ENCODE peak calls at places on chromosomes 1 and 21, in seven cellular contexts. D is endodermal cell, E is gastrocnemius medialis, K is IMR-90, Q is K562, U is mucosa of descending colon, A is HCT116. S is an unnamed sample.

GRCh38 chr21:43318368-43318767 is 108.6 kb downstream of the SIK1 start:
- DNase-seq in D (no peak), E (no peak), K (no peak), Q (no peak), U (no peak), A (no peak), S (no peak)

GRCh38 chr1:234919061-234919755 is 209.4 kb downstream of the TOMM20 start:
- DNase-seq in D (no peak), E (peak; percentile 53), K (no peak), Q (no peak), U (peak; percentile 54), A (no peak), S (peak; percentile 84)

GRCh38 chr1:22810378-22810777 is 99.7 kb downstream of the EPHB2 start:
- DNase-seq in D (no peak), E (no peak), K (no peak), Q (no peak), U (no peak), A (no peak), S (peak; percentile 7)

GRCh38 chr1:6424619-6425593 is at the start of gene ESPN:
- DNase-seq in D (peak; percentile 66), E (no peak), K (no peak), Q (peak; percentile 91), U (peak; percentile 59), A (no peak), S (no peak)

GRCh38 chr21:18545908-18546307 is 142.3 kb upstream of the TMPRSS15 start:
- DNase-seq in D (no peak), E (no peak), K (no peak), Q (no peak), U (no peak), A (no peak), S (no peak)

GRCh38 chr21:42062543-42063022 is 8.5 kb upstream of the UMODL1 start:
- DNase-seq in D (no peak), E (peak; percentile 15), K (no peak), Q (no peak), U (peak; percentile 72), A (no peak), S (peak; percentile 67)

GRCh38 chr1:8376358-8376840 is 58.5 kb downstream of the SLC45A1 start:
- DNase-seq in D (peak; percentile 38), E (no peak), K (no peak), Q (no peak), U (no peak), A (no peak), S (no peak)

GRCh38 chr1:32742132-32742947 is 39.8 kb upstream of the SYNC start:
- DNase-seq in D (peak; percentile 84), E (no peak), K (no peak), Q (peak; percentile 51), U (peak; percentile 70), A (no peak), S (no peak)

GRCh38 chr1:226751687-226752086 is 12.6 kb upstream of the ITPKB start:
- DNase-seq in D (no peak), E (no peak), K (no peak), Q (no peak), U (no peak), A (no peak), S (no peak)

DNA sequence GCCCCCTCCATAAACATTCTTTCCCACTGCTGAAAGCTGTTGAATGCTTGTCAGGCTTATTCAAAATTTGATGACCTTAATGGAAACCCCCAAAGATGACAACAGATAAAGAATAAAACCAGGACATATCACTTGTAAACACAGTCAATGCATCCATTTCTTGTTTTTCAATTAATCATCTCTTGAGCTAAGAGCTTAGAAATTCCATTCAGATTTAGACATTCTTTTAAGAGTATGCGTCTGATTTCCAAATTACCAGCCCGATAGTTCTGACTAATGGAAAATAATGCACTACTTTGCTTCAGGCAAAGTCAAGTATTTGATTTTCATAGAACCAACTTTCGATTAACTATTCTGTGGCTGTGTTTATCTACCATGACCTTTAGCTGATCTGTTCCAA is 100.6 kb upstream of the RUNX1 start:
- DNase-seq in D (no peak), E (no peak), K (peak; percentile 39), Q (no peak), U (no peak), A (no peak), S (no peak)
- H3K4me1 ChIP-seq in D (no peaks in the 10 kb centered on the region), E (no peaks in the 10 kb centered on the region), K (peaks cover 6% of the 10 kb centered on the region), Q (peaks cover 4% of the 10 kb centered on the region), U (no peaks in the 10 kb centered on the region), A (peaks cover 11% of the 10 kb centered on the region), S (no peaks in the 10 kb centered on the region)

GRCh38 chr1:185562623-185563359 is 171.4 kb upstream of the HMCN1 start:
- DNase-seq in D (no peak), E (no peak), K (no peak), Q (no peak), U (no peak), A (no peak), S (no peak)
- H3K4me1 ChIP-seq in D (no peaks in the 10 kb centered on the region), E (no peaks in the 10 kb centered on the region), K (peaks cover 8% of the 10 kb centered on the region), Q (no peaks in the 10 kb centered on the region), U (peaks cover 25% of the 10 kb centered on the region), A (no peaks in the 10 kb centered on the region), S (no peaks in the 10 kb centered on the region)

GRCh38 chr1:16177306-16177705 is 21.4 kb upstream of the EPHA2 start:
- DNase-seq in D (no peak), E (no peak), K (no peak), Q (no peak), U (no peak), A (no peak), S (no peak)

GRCh38 chr1:16175610-16176553 is 20.0 kb upstream of the EPHA2 start:
- DNase-seq in D (peak; percentile 59), E (peak; percentile 60), K (peak; percentile 91), Q (peak; percentile 68), U (peak; percentile 83), A (no peak), S (peak; percentile 91)

GRCh38 chr1:16181887-16182719 is 26.2 kb upstream of the EPHA2 start:
- DNase-seq in D (peak; percentile 96), E (peak; percentile 75), K (peak; percentile 89), Q (no peak), U (peak; percentile 74), A (peak; percentile 77), S (peak; percentile 84)

GRCh38 chr1:16180291-16180824 is 24.5 kb upstream of the EPHA2 start:
- DNase-seq in D (no peak), E (no peak), K (peak; percentile 67), Q (no peak), U (no peak), A (no peak), S (no peak)

GRCh38 chr1:16178596-16179497 is 23.0 kb upstream of the EPHA2 start:
- DNase-seq in D (no peak), E (no peak), K (no peak), Q (no peak), U (no peak), A (no peak), S (no peak)
- H3K4me1 ChIP-seq in D (peaks cover 9% of the 10 kb centered on the region), E (peaks cover 31% of the 10 kb centered on the region), K (peaks cover 48% of the 10 kb centered on the region), Q (peaks cover 12% of the 10 kb centered on the region), U (peaks cover 50% of the 10 kb centered on the region), A (peaks cover 88% of the 10 kb centered on the region), S (peaks cover 14% of the 10 kb centered on the region)

DNA sequence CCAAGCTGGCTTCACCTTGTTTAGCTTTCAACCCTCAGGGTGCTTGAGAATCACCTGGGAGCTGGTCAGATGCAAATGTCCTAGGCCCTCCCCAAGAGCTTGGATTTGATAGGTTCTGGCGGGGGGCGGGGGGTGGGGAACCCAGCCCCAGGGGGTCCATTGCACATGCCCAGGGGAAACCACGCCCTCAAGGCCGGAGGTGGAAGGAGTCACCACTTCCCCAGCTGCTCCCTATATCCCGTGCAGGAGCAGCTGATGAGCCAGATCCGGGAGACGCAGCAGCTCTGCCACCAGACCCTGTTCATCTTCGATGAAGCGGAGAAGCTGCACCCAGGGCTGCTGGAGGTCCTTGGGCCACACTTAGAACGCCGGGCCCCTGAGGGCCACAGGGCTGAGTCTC is 5.8 kb downstream of the TOR3A start:
- DNase-seq in D (peak; percentile 95), E (no peak), K (no peak), Q (peak; percentile 42), U (no peak), A (no peak), S (no peak)
- H3K4me1 ChIP-seq in D (peaks cover 5% of the 10 kb centered on the region), E (peaks cover 38% of the 10 kb centered on the region), K (peaks cover 10% of the 10 kb centered on the region), Q (peaks cover 8% of the 10 kb centered on the region), U (peaks cover 12% of the 10 kb centered on the region), A (no peaks in the 10 kb centered on the region), S (peaks cover 39% of the 10 kb centered on the region)

DNA sequence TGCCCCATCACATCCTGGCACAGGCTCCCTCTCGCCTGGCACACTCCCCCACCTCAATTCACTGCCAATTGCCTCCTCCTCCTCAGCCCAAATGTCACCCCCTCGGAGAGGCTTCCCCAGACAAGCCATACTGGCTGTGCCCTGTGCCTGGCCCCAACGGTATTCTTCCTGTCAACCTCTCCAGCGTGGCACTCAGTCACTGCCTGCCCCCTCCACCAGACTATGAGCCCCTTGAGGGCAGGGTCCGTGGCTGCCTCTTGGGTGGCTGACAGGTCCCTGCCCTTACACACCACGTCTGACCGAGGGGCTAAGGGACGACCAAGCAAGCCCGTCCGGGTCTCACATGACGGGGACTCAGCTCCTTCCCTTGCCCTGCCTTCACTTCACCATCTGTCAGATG is 74.9 kb downstream of the MRPL37 start:
- DNase-seq in D (no peak), E (no peak), K (no peak), Q (no peak), U (no peak), A (no peak), S (no peak)
- H3K4me1 ChIP-seq in D (peaks cover 41% of the 10 kb centered on the region), E (peaks cover 80% of the 10 kb centered on the region), K (peaks cover 66% of the 10 kb centered on the region), Q (peaks cover 43% of the 10 kb centered on the region), U (peaks cover 47% of the 10 kb centered on the region), A (peaks cover 6% of the 10 kb centered on the region), S (peaks cover 85% of the 10 kb centered on the region)

GRCh38 chr1:43069481-43070050 is 102.5 kb downstream of the EBNA1BP2 start:
- DNase-seq in D (peak; percentile 80), E (no peak), K (no peak), Q (no peak), U (no peak), A (no peak), S (no peak)

GRCh38 chr1:43067233-43067745 is 104.8 kb downstream of the EBNA1BP2 start:
- DNase-seq in D (peak; percentile 45), E (no peak), K (no peak), Q (no peak), U (no peak), A (no peak), S (no peak)

GRCh38 chr1:43071241-43071640 is 100.8 kb downstream of the EBNA1BP2 start:
- DNase-seq in D (no peak), E (no peak), K (no peak), Q (no peak), U (no peak), A (no peak), S (no peak)

GRCh38 chr1:43067856-43068751 is 104.0 kb downstream of the EBNA1BP2 start:
- DNase-seq in D (peak; percentile 80), E (no peak), K (no peak), Q (no peak), U (peak; percentile 41), A (no peak), S (no peak)

DNA sequence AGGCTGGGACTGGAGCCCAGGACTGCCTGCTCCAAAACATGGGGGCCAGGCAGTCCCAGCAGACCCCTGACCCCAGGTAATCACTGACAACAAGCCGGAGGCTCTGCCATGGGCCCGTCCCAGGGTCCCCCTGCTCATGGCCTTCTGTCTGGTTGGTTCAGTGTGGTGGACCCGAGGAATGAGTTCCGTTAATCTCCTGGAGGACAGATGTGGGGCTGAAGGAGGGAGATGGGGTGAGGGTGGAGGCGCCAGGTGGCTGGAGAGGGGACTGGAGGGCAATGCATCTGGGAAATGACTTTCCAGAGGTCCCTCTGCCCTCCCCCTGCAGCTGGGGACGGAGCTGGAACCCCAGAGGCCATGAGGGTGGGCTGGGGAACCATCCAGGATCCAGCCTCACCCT is 103.2 kb downstream of the EBNA1BP2 start:
- DNase-seq in D (no peak), E (no peak), K (no peak), Q (no peak), U (no peak), A (no peak), S (no peak)
- H3K4me1 ChIP-seq in D (no peaks in the 10 kb centered on the region), E (peaks cover 3% of the 10 kb centered on the region), K (peaks cover 13% of the 10 kb centered on the region), Q (peaks cover 12% of the 10 kb centered on the region), U (peaks cover 4% of the 10 kb centered on the region), A (peaks cover 9% of the 10 kb centered on the region), S (no peaks in the 10 kb centered on the region)

S was measured in psoas muscle.